ENCODE peak calls at places on chromosomes 1 and 21, in nine cellular contexts. C is body of pancreas, R is uterus, S is spleen, E is gastrocnemius medialis, O is IMR-90, B is transverse colon, K is breast epithelium, X is heart left ventricle. J is an unnamed sample.

GRCh38 chr1:43968348-43968948 is 1.4 kb upstream of the DPH2 start:
- DNase-seq in C (peak; percentile 37), K (no peak), X (no peak), S (no peak), O (no peak), B (no peak), R (no peak), E (no peak), J (no peak)

GRCh38 chr1:206012086-206012859 is 9.1 kb upstream of the RAB7B start:
- DNase-seq in B (peak; percentile 91), O (no peak), X (peak; percentile 73), C (peak; percentile 62), S (peak; percentile 92), R (no peak), K (no peak), E (peak; percentile 32), J (no peak)

GRCh38 chr1:113677250-113678158 is 81.8 kb downstream of the PHTF1 start:
- DNase-seq in K (no peak), B (no peak), S (no peak), C (peak; percentile 39), R (no peak), O (peak; percentile 63), E (peak; percentile 19), X (peak; percentile 22), J (no peak)

GRCh38 chr1:201488817-201489581 is 17.9 kb downstream of the CSRP1 start:
- DNase-seq in K (no peak), E (no peak), S (peak; percentile 80), O (peak; percentile 96), B (no peak), X (no peak), R (peak; percentile 71), C (peak; percentile 73), J (no peak)

GRCh38 chr1:152876827-152877226 is 1.3 kb upstream of the SMCP start:
- DNase-seq in B (no peak), X (no peak), S (no peak), E (no peak), K (no peak), R (no peak), C (no peak), O (no peak), J (no peak)

GRCh38 chr1:109732390-109732763 is 8.5 kb downstream of the GSTM3 start:
- DNase-seq in E (no peak), B (no peak), C (no peak), K (no peak), O (no peak), X (no peak), R (no peak), S (no peak), J (no peak)

GRCh38 chr1:162131405-162132321 is 62.2 kb downstream of the NOS1AP start:
- DNase-seq in S (no peak), R (no peak), E (no peak), C (peak; percentile 18), X (no peak), B (no peak), K (no peak), O (no peak), J (no peak)

GRCh38 chr1:204763773-204764427 is 78.4 kb upstream of the LRRN2 start:
- DNase-seq in X (peak; percentile 64), O (peak; percentile 64), C (peak; percentile 91), R (peak; percentile 50), E (no peak), B (peak; percentile 78), S (peak; percentile 91), K (peak; percentile 48), J (no peak)

GRCh38 chr21:29233611-29234540 is 64.8 kb upstream of the BACH1 start:
- DNase-seq in S (no peak), C (no peak), O (no peak), K (no peak), E (no peak), X (no peak), R (no peak), B (no peak), J (no peak)

GRCh38 chr1:155139895-155140629 is at the start of gene DPM3:
- DNase-seq in B (peak; percentile 93), K (peak; percentile 81), X (peak; percentile 92), C (peak; percentile 91), S (peak; percentile 97), R (peak; percentile 85), E (peak; percentile 84), O (peak; percentile 72), J (peak; percentile 90)

GRCh38 chr21:35933466-35933865 is 126.9 kb downstream of the SETD4 start:
- DNase-seq in E (peak; percentile 60), B (peak; percentile 34), K (no peak), C (no peak), R (peak; percentile 71), S (no peak), X (peak; percentile 66), O (peak; percentile 86), J (peak; percentile 95)

GRCh38 chr1:118115567-118116272 is 69.3 kb downstream of the SPAG17 start:
- DNase-seq in O (peak; percentile 47), K (no peak), X (no peak), C (no peak), E (no peak), S (no peak), R (no peak), B (no peak), J (no peak)

GRCh38 chr1:246735735-246736134 is 11.5 kb downstream of the SCCPDH start:
- DNase-seq in X (no peak), R (no peak), C (no peak), B (no peak), K (no peak), O (no peak), E (no peak), S (no peak), J (no peak)

GRCh38 chr1:209823143-209824041 is 4.4 kb upstream of the UTP25 start:
- DNase-seq in S (no peak), E (no peak), B (no peak), O (peak; percentile 78), K (no peak), R (no peak), X (no peak), C (no peak), J (no peak)

GRCh38 chr1:21335750-21336168 is 45.5 kb upstream of the ECE1 start:
- DNase-seq in O (no peak), E (no peak), X (no peak), S (peak; percentile 79), B (peak; percentile 17), C (peak; percentile 66), K (no peak), R (no peak), J (no peak)

GRCh38 chr1:50163674-50164073 is 55.0 kb downstream of the ELAVL4 start:
- DNase-seq in X (no peak), R (no peak), C (no peak), S (no peak), E (no peak), K (no peak), O (no peak), B (no peak), J (no peak)

GRCh38 chr1:155607708-155608107 is 2.3 kb upstream of the MSTO1 start:
- DNase-seq in B (no peak), C (no peak), X (no peak), O (peak; percentile 18), K (no peak), S (no peak), E (no peak), R (no peak), J (no peak)

GRCh38 chr1:6704746-6705145 is 3.1 kb upstream of the DNAJC11 start:
- DNase-seq in R (no peak), X (no peak), S (no peak), K (no peak), B (no peak), O (no peak), E (no peak), C (no peak), J (no peak)

GRCh38 chr1:69861641-69862040 is 293.9 kb downstream of the LRRC7 start:
- DNase-seq in K (no peak), E (no peak), C (no peak), B (no peak), R (no peak), X (no peak), S (no peak), O (no peak), J (no peak)

GRCh38 chr1:159598196-159598595 is 10.6 kb downstream of the APCS start:
- DNase-seq in R (no peak), E (no peak), O (peak; percentile 85), S (no peak), K (peak; percentile 30), B (no peak), C (no peak), X (no peak), J (no peak)

GRCh38 chr1:22611530-22611947 is 24.9 kb upstream of the C1QA start:
- DNase-seq in O (peak; percentile 56), B (no peak), S (no peak), X (peak; percentile 49), K (no peak), E (no peak), R (peak; percentile 21), C (peak; percentile 58), J (no peak)

DNA sequence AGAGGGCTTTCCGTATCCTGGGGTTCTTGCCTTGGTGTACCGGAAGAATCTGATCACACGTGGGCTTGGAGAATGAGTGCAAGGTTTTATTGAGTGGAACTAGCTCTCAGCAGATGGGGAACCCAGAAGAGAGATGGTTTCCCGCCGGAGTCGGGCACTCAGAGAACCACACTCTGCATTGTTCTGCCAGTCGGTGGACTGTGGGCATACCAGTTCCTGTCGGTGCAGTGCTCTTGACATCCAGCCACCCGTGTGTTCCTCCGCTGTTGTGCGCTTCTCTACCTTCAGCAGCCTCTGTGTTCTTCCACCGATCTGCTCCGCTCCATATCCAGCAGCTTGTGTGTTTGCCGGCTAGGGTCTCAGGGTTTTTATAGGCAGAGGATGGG is 10.8 kb upstream of the PPIE start:
- DNase-seq in O (no peak), B (no peak), E (no peak), C (no peak), X (no peak), K (no peak), R (no peak), S (no peak), J (no peak)
- H3K4me3 ChIP-seq in O (no peak overlapping the region), B (no peak overlapping the region), E (no peak overlapping the region), C (no peak overlapping the region), X (no peak overlapping the region), K (no peak overlapping the region), R (no peak overlapping the region), S (no peak overlapping the region), J (no peak overlapping the region)

GRCh38 chr1:157776971-157777386 is at the start of gene FCRL2:
- DNase-seq in O (no peak), X (no peak), E (no peak), C (no peak), B (no peak), R (no peak), S (no peak), K (no peak), J (no peak)
- H3K4me1 ChIP-seq in O (no peaks in the 10 kb centered on the region), X (no peaks in the 10 kb centered on the region), E (no peaks in the 10 kb centered on the region), C (no peaks in the 10 kb centered on the region), B (no peaks in the 10 kb centered on the region), R (no peaks in the 10 kb centered on the region), S (peaks cover 27% of the 10 kb centered on the region), K (no peaks in the 10 kb centered on the region), J (no peaks in the 10 kb centered on the region)

GRCh38 chr1:38213720-38214367 is 167.3 kb upstream of the POU3F1 start:
- DNase-seq in B (no peak), C (peak; percentile 8), S (peak; percentile 82), E (no peak), O (no peak), R (no peak), X (no peak), K (no peak), J (no peak)
- TF ChIP-seq POLR2A in B (no peak), C (no peak), S (no peak), E (no peak), O (no peak), R (no peak), X (no peak), K (no peak), J (no peak)

DNA sequence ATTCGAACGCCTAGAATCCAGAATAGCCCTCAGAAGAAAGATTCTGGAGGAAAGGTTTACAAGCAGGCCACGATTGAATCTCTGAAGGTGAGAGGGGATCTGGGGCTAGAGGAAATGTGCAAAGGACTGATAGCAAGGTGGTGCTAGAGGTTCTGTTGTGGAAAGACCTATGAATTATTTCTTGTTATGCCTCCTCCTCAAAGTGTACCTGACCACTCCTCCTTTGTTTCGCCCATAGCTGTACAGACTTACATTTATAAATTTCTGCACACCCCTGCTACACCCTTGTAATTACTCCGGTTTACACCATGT is 986 bp downstream of the TCEANC2 start:
- DNase-seq in E (no peak), S (no peak), C (no peak), R (no peak), O (no peak), B (no peak), X (no peak), K (no peak), J (no peak)
- H3K4me3 ChIP-seq in E (peak overlapping the region; percentile 82), S (peak overlapping the region; percentile 91), C (no peak overlapping the region), R (peak overlapping the region; percentile 73), O (no peak overlapping the region), B (peak overlapping the region; percentile 92), X (peak overlapping the region; percentile 95), K (peak overlapping the region; percentile 99), J (peak overlapping the region; percentile 92)